ENCODE peak calls at places on chromosomes 5 and 9, in five cellular contexts. E is activated CD4-positive, alpha-beta T cell treated with anti-CD3 and anti-CD28 coated beads for 1 hour; D is activated T-helper 9 cell treated with anti-CD3 and anti-CD28 coated beads, Interleukin-2, amount 50 U/mL, for 16 hours; U is amniotic stem cell; I is activated CD8-positive, alpha-beta memory T cell treated with anti-CD3 and anti-CD28 coated beads for 24 hours. S is an unnamed sample.

GRCh38 chr9:99607852-99608448 is 213.7 kb upstream of the NR4A3 start:
- DNase-seq in U (no peak), E (no peak), I (no peak), D (no peak), S (peak)

GRCh38 chr5:92519717-92520632 is 1061.0 kb downstream of the NR2F1-AS1 start:
- DNase-seq in E (no peak), U (no peak), I (no peak), D (no peak), S (peak)

GRCh38 chr9:21144620-21145019 is 3.0 kb upstream of the IFNW1 start:
- DNase-seq in E (no peak), D (no peak), U (no peak), I (no peak), S (no peak)

GRCh38 chr5:151328734-151329133 is 18.6 kb downstream of the SLC36A2 start:
- DNase-seq in D (no peak), U (no peak), E (no peak), I (no peak), S (no peak)

GRCh38 chr5:176418251-176418650 is 1.9 kb upstream of the CLTB start:
- DNase-seq in D (no peak), U (no peak), E (no peak), I (no peak), S (no peak)

GRCh38 chr5:54022156-54022685 is 288.2 kb downstream of the ARL15 start:
- DNase-seq in I (no peak), E (no peak), D (no peak), U (no peak), S (no peak)

GRCh38 chr9:136018257-136019031 is 57.3 kb upstream of the UBAC1 start:
- DNase-seq in U (no peak), I (no peak), E (no peak), D (no peak), S (no peak)

GRCh38 chr9:124465736-124466135 is 15.5 kb downstream of the ADGRD2 start:
- DNase-seq in I (no peak), E (no peak), D (no peak), U (no peak), S (no peak)

GRCh38 chr9:89386797-89387196 is 68.5 kb downstream of the SECISBP2 start:
- DNase-seq in I (no peak), E (no peak), D (no peak), U (no peak), S (no peak)

GRCh38 chr5:88172847-88173758 is 95.5 kb downstream of the TMEM161B start:
- DNase-seq in D (no peak), E (no peak), U (no peak), I (no peak), S (no peak)

GRCh38 chr9:2411459-2412215 is 209.9 kb upstream of the VLDLR start:
- DNase-seq in E (no peak), U (no peak), D (no peak), I (no peak), S (peak)

GRCh38 chr9:89601306-89601705 is 3.5 kb upstream of the GADD45G start:
- DNase-seq in U (no peak), E (peak), I (peak), D (no peak), S (no peak)

GRCh38 chr5:97418472-97418871 is 235.4 kb upstream of the RIOK2 start:
- DNase-seq in I (no peak), D (no peak), E (no peak), U (no peak), S (no peak)

GRCh38 chr5:132059696-132060500 is 557 bp upstream of the IL3 start:
- DNase-seq in D (no peak), E (peak), I (peak), U (no peak), S (no peak)

GRCh38 chr9:93810028-93810971 is 144.9 kb downstream of the BARX1 start:
- DNase-seq in E (peak), D (no peak), I (peak), U (no peak), S (no peak)

GRCh38 chr9:106958955-106959657 is 96.1 kb downstream of the ZNF462 start:
- DNase-seq in I (no peak), D (no peak), E (no peak), U (no peak), S (no peak)

GRCh38 chr5:149651686-149652085 is 70.4 kb downstream of the ARHGEF37 start:
- DNase-seq in E (no peak), D (no peak), U (no peak), I (no peak), S (no peak)

GRCh38 chr5:79170661-79171060 is 59.1 kb downstream of the BHMT start:
- DNase-seq in I (no peak), U (no peak), D (no peak), E (no peak), S (no peak)

GRCh38 chr5:82019342-82020138 is 47.7 kb downstream of the ATG10 start:
- DNase-seq in E (no peak), U (no peak), D (no peak), I (no peak), S (no peak)

S was measured in adipocyte.